ENCODE peak calls at places on chromosomes 11 and 22, in nine cellular contexts. One of them, this sample, is unnamed.

GRCh38 chr11:78742430-78742829 is 167.8 kb upstream of the NARS2 start:
- DNase-seq in T1000: no peak
- DNase-seq in BE2C: peak
- DNase-seq in myocyte: no peak
- DNase-seq in ureter: peak
- DNase-seq in stimulated activated CD4-positive, alpha-beta T cell treated with anti-CD3 and anti-CD28 coated beads, TNF-alpha, amount 100 ng/mL, for 4 hours: no peak
- DNase-seq in T-cell: no peak
- DNase-seq in NCI-H1092 treated with DMSO at 0.1 percent for 48 hours: peak
- DNase-seq in choroid plexus epithelial cell: no peak
- DNase-seq in this sample: no peak

GRCh38 chr11:2890466-2891241 is 5.1 kb upstream of the CDKN1C start:
- DNase-seq in stimulated activated CD4-positive, alpha-beta T cell treated with anti-CD3 and anti-CD28 coated beads, TNF-alpha, amount 100 ng/mL, for 4 hours: no peak
- DNase-seq in BE2C: no peak
- DNase-seq in myocyte: no peak
- DNase-seq in T-cell: no peak
- DNase-seq in T1000: no peak
- DNase-seq in NCI-H1092 treated with DMSO at 0.1 percent for 48 hours: peak
- DNase-seq in ureter: peak
- DNase-seq in choroid plexus epithelial cell: peak
- DNase-seq in this sample: no peak

GRCh38 chr11:9757809-9758675 is 94.2 kb downstream of the SWAP70 start:
- DNase-seq in T-cell: peak
- DNase-seq in stimulated activated CD4-positive, alpha-beta T cell treated with anti-CD3 and anti-CD28 coated beads, TNF-alpha, amount 100 ng/mL, for 4 hours: peak
- DNase-seq in choroid plexus epithelial cell: peak
- DNase-seq in T1000: peak
- DNase-seq in ureter: peak
- DNase-seq in BE2C: peak
- DNase-seq in myocyte: peak
- DNase-seq in NCI-H1092 treated with DMSO at 0.1 percent for 48 hours: peak
- DNase-seq in this sample: peak

GRCh38 chr11:95588821-95589220 is 200.8 kb downstream of the FAM76B start:
- DNase-seq in BE2C: no peak
- DNase-seq in stimulated activated CD4-positive, alpha-beta T cell treated with anti-CD3 and anti-CD28 coated beads, TNF-alpha, amount 100 ng/mL, for 4 hours: no peak
- DNase-seq in T-cell: no peak
- DNase-seq in T1000: no peak
- DNase-seq in NCI-H1092 treated with DMSO at 0.1 percent for 48 hours: no peak
- DNase-seq in myocyte: no peak
- DNase-seq in choroid plexus epithelial cell: no peak
- DNase-seq in ureter: no peak
- DNase-seq in this sample: no peak

GRCh38 chr11:104541706-104542105 is 356.6 kb downstream of the CASP12 start:
- DNase-seq in T-cell: no peak
- DNase-seq in choroid plexus epithelial cell: no peak
- DNase-seq in NCI-H1092 treated with DMSO at 0.1 percent for 48 hours: no peak
- DNase-seq in T1000: no peak
- DNase-seq in stimulated activated CD4-positive, alpha-beta T cell treated with anti-CD3 and anti-CD28 coated beads, TNF-alpha, amount 100 ng/mL, for 4 hours: no peak
- DNase-seq in myocyte: no peak
- DNase-seq in ureter: no peak
- DNase-seq in BE2C: no peak
- DNase-seq in this sample: no peak

GRCh38 chr11:12893787-12894672 is 115.1 kb upstream of the RASSF10 start:
- DNase-seq in T1000: peak
- DNase-seq in T-cell: peak
- DNase-seq in ureter: peak
- DNase-seq in stimulated activated CD4-positive, alpha-beta T cell treated with anti-CD3 and anti-CD28 coated beads, TNF-alpha, amount 100 ng/mL, for 4 hours: peak
- DNase-seq in BE2C: peak
- DNase-seq in NCI-H1092 treated with DMSO at 0.1 percent for 48 hours: peak
- DNase-seq in myocyte: peak
- DNase-seq in choroid plexus epithelial cell: peak
- DNase-seq in this sample: peak

GRCh38 chr11:3203221-3204043 is 15.2 kb downstream of the MRGPRG start:
- DNase-seq in ureter: no peak
- DNase-seq in myocyte: no peak
- DNase-seq in T-cell: no peak
- DNase-seq in NCI-H1092 treated with DMSO at 0.1 percent for 48 hours: no peak
- DNase-seq in stimulated activated CD4-positive, alpha-beta T cell treated with anti-CD3 and anti-CD28 coated beads, TNF-alpha, amount 100 ng/mL, for 4 hours: no peak
- DNase-seq in T1000: no peak
- DNase-seq in BE2C: peak
- DNase-seq in choroid plexus epithelial cell: peak
- DNase-seq in this sample: no peak

GRCh38 chr11:692824-693414 is 2.1 kb downstream of the DEAF1 start:
- DNase-seq in T-cell: peak
- DNase-seq in myocyte: no peak
- DNase-seq in choroid plexus epithelial cell: no peak
- DNase-seq in stimulated activated CD4-positive, alpha-beta T cell treated with anti-CD3 and anti-CD28 coated beads, TNF-alpha, amount 100 ng/mL, for 4 hours: no peak
- DNase-seq in BE2C: no peak
- DNase-seq in NCI-H1092 treated with DMSO at 0.1 percent for 48 hours: no peak
- DNase-seq in T1000: no peak
- DNase-seq in ureter: no peak
- DNase-seq in this sample: no peak

GRCh38 chr11:75562836-75563484 is 907 bp downstream of the SERPINH1 start:
- DNase-seq in myocyte: peak
- DNase-seq in NCI-H1092 treated with DMSO at 0.1 percent for 48 hours: no peak
- DNase-seq in T1000: peak
- DNase-seq in T-cell: no peak
- DNase-seq in BE2C: no peak
- DNase-seq in ureter: peak
- DNase-seq in choroid plexus epithelial cell: peak
- DNase-seq in stimulated activated CD4-positive, alpha-beta T cell treated with anti-CD3 and anti-CD28 coated beads, TNF-alpha, amount 100 ng/mL, for 4 hours: no peak
- DNase-seq in this sample: no peak

GRCh38 chr11:94563176-94563847 is 3.9 kb upstream of the PIWIL4 start:
- DNase-seq in choroid plexus epithelial cell: peak
- DNase-seq in T-cell: no peak
- DNase-seq in myocyte: peak
- DNase-seq in T1000: no peak
- DNase-seq in NCI-H1092 treated with DMSO at 0.1 percent for 48 hours: no peak
- DNase-seq in ureter: no peak
- DNase-seq in stimulated activated CD4-positive, alpha-beta T cell treated with anti-CD3 and anti-CD28 coated beads, TNF-alpha, amount 100 ng/mL, for 4 hours: no peak
- DNase-seq in BE2C: no peak
- DNase-seq in this sample: peak

GRCh38 chr22:35977136-35977535 is 51.5 kb downstream of the RBFOX2 start:
- DNase-seq in BE2C: no peak
- DNase-seq in T-cell: no peak
- DNase-seq in myocyte: no peak
- DNase-seq in T1000: no peak
- DNase-seq in choroid plexus epithelial cell: peak
- DNase-seq in ureter: no peak
- DNase-seq in stimulated activated CD4-positive, alpha-beta T cell treated with anti-CD3 and anti-CD28 coated beads, TNF-alpha, amount 100 ng/mL, for 4 hours: no peak
- DNase-seq in NCI-H1092 treated with DMSO at 0.1 percent for 48 hours: no peak
- DNase-seq in this sample: no peak

GRCh38 chr11:76083563-76084451 is 122.5 kb downstream of the WNT11 start:
- DNase-seq in myocyte: peak
- DNase-seq in BE2C: no peak
- DNase-seq in T1000: peak
- DNase-seq in ureter: no peak
- DNase-seq in stimulated activated CD4-positive, alpha-beta T cell treated with anti-CD3 and anti-CD28 coated beads, TNF-alpha, amount 100 ng/mL, for 4 hours: no peak
- DNase-seq in NCI-H1092 treated with DMSO at 0.1 percent for 48 hours: no peak
- DNase-seq in T-cell: no peak
- DNase-seq in choroid plexus epithelial cell: peak
- DNase-seq in this sample: no peak

GRCh38 chr11:69817265-69818236 is 1.7 kb downstream of the FGF3 start:
- DNase-seq in BE2C: peak
- DNase-seq in T1000: no peak
- DNase-seq in choroid plexus epithelial cell: no peak
- DNase-seq in T-cell: no peak
- DNase-seq in stimulated activated CD4-positive, alpha-beta T cell treated with anti-CD3 and anti-CD28 coated beads, TNF-alpha, amount 100 ng/mL, for 4 hours: no peak
- DNase-seq in myocyte: no peak
- DNase-seq in NCI-H1092 treated with DMSO at 0.1 percent for 48 hours: no peak
- DNase-seq in ureter: no peak
- DNase-seq in this sample: peak

GRCh38 chr22:24969588-24970301 is 17.2 kb downstream of the KIAA1671 start:
- DNase-seq in T-cell: no peak
- DNase-seq in stimulated activated CD4-positive, alpha-beta T cell treated with anti-CD3 and anti-CD28 coated beads, TNF-alpha, amount 100 ng/mL, for 4 hours: no peak
- DNase-seq in T1000: peak
- DNase-seq in choroid plexus epithelial cell: peak
- DNase-seq in ureter: peak
- DNase-seq in BE2C: peak
- DNase-seq in myocyte: peak
- DNase-seq in NCI-H1092 treated with DMSO at 0.1 percent for 48 hours: no peak
- DNase-seq in this sample: no peak

GRCh38 chr11:45692808-45693453 is 27.5 kb upstream of the CHST1 start:
- DNase-seq in BE2C: no peak
- DNase-seq in T1000: no peak
- DNase-seq in stimulated activated CD4-positive, alpha-beta T cell treated with anti-CD3 and anti-CD28 coated beads, TNF-alpha, amount 100 ng/mL, for 4 hours: no peak
- DNase-seq in NCI-H1092 treated with DMSO at 0.1 percent for 48 hours: no peak
- DNase-seq in myocyte: no peak
- DNase-seq in T-cell: no peak
- DNase-seq in choroid plexus epithelial cell: no peak
- DNase-seq in ureter: no peak
- DNase-seq in this sample: no peak

GRCh38 chr11:20373102-20373501 is 9.6 kb downstream of the HTATIP2 start:
- DNase-seq in myocyte: no peak
- DNase-seq in T1000: no peak
- DNase-seq in ureter: no peak
- DNase-seq in choroid plexus epithelial cell: no peak
- DNase-seq in BE2C: no peak
- DNase-seq in stimulated activated CD4-positive, alpha-beta T cell treated with anti-CD3 and anti-CD28 coated beads, TNF-alpha, amount 100 ng/mL, for 4 hours: no peak
- DNase-seq in T-cell: no peak
- DNase-seq in NCI-H1092 treated with DMSO at 0.1 percent for 48 hours: no peak
- DNase-seq in this sample: no peak

GRCh38 chr11:122439911-122440782 is 215.4 kb upstream of the UBASH3B start:
- DNase-seq in myocyte: peak
- DNase-seq in NCI-H1092 treated with DMSO at 0.1 percent for 48 hours: peak
- DNase-seq in choroid plexus epithelial cell: peak
- DNase-seq in ureter: no peak
- DNase-seq in T-cell: no peak
- DNase-seq in T1000: no peak
- DNase-seq in stimulated activated CD4-positive, alpha-beta T cell treated with anti-CD3 and anti-CD28 coated beads, TNF-alpha, amount 100 ng/mL, for 4 hours: no peak
- DNase-seq in BE2C: no peak
- DNase-seq in this sample: no peak

GRCh38 chr11:44219830-44220778 is 89.8 kb downstream of the ALX4 start:
- DNase-seq in ureter: no peak
- DNase-seq in T-cell: no peak
- DNase-seq in NCI-H1092 treated with DMSO at 0.1 percent for 48 hours: no peak
- DNase-seq in choroid plexus epithelial cell: peak
- DNase-seq in stimulated activated CD4-positive, alpha-beta T cell treated with anti-CD3 and anti-CD28 coated beads, TNF-alpha, amount 100 ng/mL, for 4 hours: no peak
- DNase-seq in BE2C: no peak
- DNase-seq in myocyte: no peak
- DNase-seq in T1000: no peak
- DNase-seq in this sample: no peak

GRCh38 chr22:31604746-31605705 is 57.0 kb downstream of the PISD start:
- DNase-seq in T1000: no peak
- DNase-seq in BE2C: no peak
- DNase-seq in myocyte: no peak
- DNase-seq in T-cell: no peak
- DNase-seq in choroid plexus epithelial cell: no peak
- DNase-seq in stimulated activated CD4-positive, alpha-beta T cell treated with anti-CD3 and anti-CD28 coated beads, TNF-alpha, amount 100 ng/mL, for 4 hours: no peak
- DNase-seq in NCI-H1092 treated with DMSO at 0.1 percent for 48 hours: no peak
- DNase-seq in ureter: no peak
- DNase-seq in this sample: peak